ENCODE peak calls at places on chromosomes 16 and 17, in eight cellular contexts. Y is esophagus squamous epithelium; N is cardiac muscle cell; F is breast epithelium; S is mesenchymal stem cell; P is tibial nerve; A is neuronal stem cell; U is CD8-positive, alpha-beta T cell. X is an unnamed sample.
A peak's percentile ranks its signal among the peaks of the same experiment; 100 is the strongest.

GRCh38 chr16:80776856-80777255 is 27.5 kb downstream of the CDYL2 start:
- DNase-seq in A (no peak), F (no peak), U (no peak), Y (no peak), N (no peak), P (no peak), S (no peak), X (no peak)

GRCh38 chr16:69318911-69319289 is 7.8 kb downstream of the VPS4A start:
- DNase-seq in U (no peak), A (no peak), N (no peak), Y (no peak), F (no peak), P (no peak), S (no peak), X (no peak)

GRCh38 chr16:80015566-80015965 is 415.0 kb upstream of the MAF start:
- DNase-seq in S (peak; percentile 28), Y (no peak), F (no peak), N (no peak), P (no peak), U (no peak), A (no peak), X (no peak)

GRCh38 chr17:17693955-17694228 is 12.6 kb downstream of the RAI1 start:
- DNase-seq in S (no peak), F (no peak), Y (no peak), N (no peak), P (no peak), A (no peak), U (no peak), X (no peak)

GRCh38 chr17:40115101-40115436 is 6.7 kb upstream of the MSL1 start:
- DNase-seq in P (no peak), Y (no peak), N (no peak), S (no peak), F (peak; percentile 19), A (no peak), U (no peak), X (no peak)

GRCh38 chr17:74514632-74515035 is 16.6 kb downstream of the CD300LB start:
- DNase-seq in F (peak; percentile 41), S (no peak), N (no peak), A (no peak), U (peak; percentile 39), Y (no peak), P (no peak), X (no peak)

GRCh38 chr16:15644306-15644961 is 1.5 kb upstream of the MARF1 start:
- DNase-seq in F (no peak), P (no peak), A (no peak), U (no peak), S (peak; percentile 36), Y (no peak), N (no peak), X (peak; percentile 62)

GRCh38 chr16:30016555-30017276 is 5.9 kb upstream of the DOC2A start:
- DNase-seq in U (no peak), F (no peak), A (no peak), N (no peak), Y (no peak), S (no peak), P (no peak), X (no peak)

GRCh38 chr16:88393571-88393970 is 10.8 kb downstream of the ZNF469 start:
- DNase-seq in N (no peak), F (no peak), A (no peak), U (no peak), S (no peak), Y (no peak), P (no peak), X (no peak)

GRCh38 chr17:73291260-73291801 is 20.5 kb downstream of the CDC42EP4 start:
- DNase-seq in Y (no peak), S (peak; percentile 87), U (no peak), N (peak; percentile 86), F (no peak), P (peak; percentile 58), A (no peak), X (no peak)

GRCh38 chr17:43694081-43694870 is 32.6 kb upstream of the MEOX1 start:
- DNase-seq in P (peak; percentile 45), N (peak; percentile 87), A (peak; percentile 83), U (peak; percentile 81), F (peak; percentile 69), Y (peak; percentile 10), S (peak; percentile 81), X (peak; percentile 72)

GRCh38 chr17:82098939-82099765 is 1.1 kb upstream of the FASN start:
- DNase-seq in S (no peak), P (no peak), Y (no peak), U (peak; percentile 53), F (no peak), A (no peak), N (no peak), X (no peak)

GRCh38 chr16:796296-797119 is 4.0 kb downstream of the GNG13 start:
- DNase-seq in Y (no peak), S (no peak), F (no peak), U (no peak), P (no peak), A (no peak), N (no peak), X (no peak)
- H3K27ac ChIP-seq in Y (no peak overlapping the region), S (no peak overlapping the region), F (no peak overlapping the region), U (no peak overlapping the region), P (no peak overlapping the region), A (no peak overlapping the region), N (no peak overlapping the region), X (no peak overlapping the region)

DNA sequence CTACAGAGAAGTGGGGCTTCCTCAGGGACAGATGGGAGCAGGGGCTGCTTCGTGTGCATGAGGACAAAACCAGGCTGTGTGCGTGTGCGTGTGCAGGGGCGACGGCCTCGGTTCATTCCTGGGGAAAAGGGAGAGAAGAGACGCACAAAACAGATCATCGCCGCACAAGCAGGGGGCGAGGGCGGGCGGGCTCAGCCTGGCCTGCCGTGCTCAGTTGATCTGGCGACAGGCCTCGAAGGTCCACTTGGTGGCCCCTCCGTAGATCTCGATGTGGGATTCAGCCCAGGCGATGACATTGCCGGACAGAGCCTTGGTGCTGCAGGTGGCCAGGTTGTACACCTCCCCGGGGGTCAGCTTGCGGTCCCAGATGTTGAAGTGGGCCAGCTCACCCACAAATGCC is 5.8 kb downstream of the NPTX1 start:
- DNase-seq in F (no peak), U (no peak), P (no peak), A (no peak), S (no peak), N (no peak), Y (no peak), X (no peak)
- H3K27me3 ChIP-seq in F (peaks cover 1% of the 10 kb centered on the region), U (peaks cover 23% of the 10 kb centered on the region), P (no peaks in the 10 kb centered on the region), A (peaks cover 9% of the 10 kb centered on the region), S (peaks cover 97% of the 10 kb centered on the region), N (peaks cover 99% of the 10 kb centered on the region), Y (peaks cover 14% of the 10 kb centered on the region), X (peaks cover 96% of the 10 kb centered on the region)

GRCh38 chr16:67944690-67945391 is 921 bp upstream of the LCAT start:
- DNase-seq in S (no peak), A (no peak), U (no peak), F (no peak), N (no peak), Y (no peak), P (no peak), X (no peak)
- H3K27ac ChIP-seq in S (no peak overlapping the region), A (no peak overlapping the region), U (no peak overlapping the region), F (peak overlapping the region; percentile 56), N (no peak overlapping the region), Y (peak overlapping the region; percentile 73), P (peak overlapping the region; percentile 75), X (no peak overlapping the region)

DNA sequence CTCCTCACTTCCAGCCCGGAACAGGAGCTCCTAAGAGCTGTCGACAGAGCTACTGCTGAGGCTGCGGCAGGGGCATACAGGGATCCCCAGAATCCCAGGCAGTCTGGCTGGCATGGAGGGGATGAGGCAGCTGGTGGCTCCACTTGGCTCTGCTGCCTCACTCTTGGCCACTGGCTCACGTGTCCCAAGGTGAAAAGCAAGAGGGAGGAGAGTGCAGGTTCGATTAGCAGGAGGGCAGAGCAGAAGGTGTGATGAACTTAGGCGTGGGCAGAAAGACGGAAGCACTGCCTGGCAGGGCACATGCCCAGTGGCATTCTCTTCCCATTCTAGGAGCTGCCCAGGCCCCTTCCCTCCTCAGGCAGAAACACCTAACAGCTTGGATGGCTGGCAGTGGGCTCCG is 11.3 kb upstream of the TBX21 start:
- DNase-seq in F (no peak), U (no peak), Y (no peak), N (no peak), P (no peak), S (no peak), A (no peak), X (no peak)
- H3K27me3 ChIP-seq in F (no peaks in the 10 kb centered on the region), U (no peaks in the 10 kb centered on the region), Y (peaks cover 3% of the 10 kb centered on the region), N (peaks cover 5% of the 10 kb centered on the region), P (no peaks in the 10 kb centered on the region), S (peaks cover 89% of the 10 kb centered on the region), A (no peaks in the 10 kb centered on the region), X (no peaks in the 10 kb centered on the region)

DNA sequence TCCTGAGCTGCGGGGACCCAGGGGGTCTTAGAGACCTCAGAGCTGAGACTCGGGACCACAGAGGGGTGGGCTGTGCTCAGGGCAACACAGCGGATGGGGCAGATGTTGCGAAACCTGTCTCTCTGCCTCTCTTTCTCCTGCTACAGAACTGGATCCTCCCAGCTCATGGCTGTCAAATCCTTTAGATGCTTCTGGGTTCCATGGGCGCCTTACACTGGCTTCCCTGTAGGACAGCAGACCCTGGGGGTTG is 288.9 kb downstream of the SEC14L1 start:
- DNase-seq in F (no peak), U (no peak), N (no peak), Y (no peak), P (no peak), S (no peak), A (no peak), X (no peak)
- H3K27ac ChIP-seq in F (peak overlapping the region; percentile 94), U (no peak overlapping the region), N (peak overlapping the region; percentile 54), Y (peak overlapping the region; percentile 88), P (peak overlapping the region; percentile 49), S (peak overlapping the region; percentile 66), A (peak overlapping the region; percentile 7), X (no peak overlapping the region)